ENCODE peak calls at places on chromosomes 13 and 19, in four cellular contexts. D is activated CD4-positive, alpha-beta T cell treated with anti-CD3 and anti-CD28 coated beads, Interleukin-2, amount 50 U/mL, for 1 hour; T is stimulated activated CD8-positive, alpha-beta memory T cell treated with anti-CD3 and anti-CD28 coated beads, Interleukin-4, amount 100 ng/mL, for 1 hour; W is CD4-positive, alpha-beta T cell. C is an unnamed sample.

GRCh38 chr13:113747291-113747833 is 11.7 kb upstream of the TMEM255B start:
- DNase-seq in D (no peak), T (no peak), W (no peak), C (no peak)

GRCh38 chr19:31337007-31337914 is 12.0 kb downstream of the TSHZ3 start:
- DNase-seq in D (no peak), T (no peak), W (no peak), C (no peak)

GRCh38 chr19:35354898-35355297 is 3.4 kb upstream of the FFAR3 start:
- DNase-seq in D (no peak), T (no peak), W (no peak), C (no peak)

GRCh38 chr19:12871681-12872080 is 9.6 kb downstream of the DNASE2 start:
- DNase-seq in D (no peak), T (no peak), W (no peak), C (no peak)

GRCh38 chr19:58572818-58573657 is at the start of gene MZF1:
- DNase-seq in D (peak), T (peak), W (peak), C (no peak)

GRCh38 chr19:13396256-13397080 is 109.8 kb downstream of the CACNA1A start:
- DNase-seq in D (no peak), T (no peak), W (no peak), C (no peak)

GRCh38 chr13:101059803-101060202 is 356.5 kb downstream of the NALCN start:
- DNase-seq in D (no peak), T (no peak), W (no peak), C (no peak)

GRCh38 chr19:51034704-51035103 is at the start of gene KLK12:
- DNase-seq in D (no peak), T (no peak), W (no peak), C (no peak)

GRCh38 chr19:36103842-36104552 is 6.9 kb upstream of the OVOL3 start:
- DNase-seq in D (no peak), T (no peak), W (no peak), C (no peak)

GRCh38 chr13:112709825-112710783 is 20.3 kb downstream of the ATP11A start:
- DNase-seq in D (no peak), T (no peak), W (no peak), C (no peak)

GRCh38 chr13:108777421-108778420 is 148.3 kb downstream of the MYO16 start:
- DNase-seq in D (no peak), T (no peak), W (no peak), C (no peak)

GRCh38 chr13:90197722-90198121 is 1149.8 kb upstream of the MIR17HG start:
- DNase-seq in D (no peak), T (no peak), W (no peak), C (no peak)

GRCh38 chr13:45492538-45492937 is 27.8 kb downstream of the COG3 start:
- DNase-seq in D (no peak), T (no peak), W (no peak), C (no peak)

GRCh38 chr13:107585466-107585865 is 629.9 kb downstream of the LIG4 start:
- DNase-seq in D (no peak), T (no peak), W (no peak), C (no peak)

GRCh38 chr19:41599175-41599966 is 23.4 kb downstream of the CEACAM21 start:
- DNase-seq in D (no peak), T (no peak), W (no peak), C (no peak)

GRCh38 chr19:46351241-46352041 is 4.6 kb downstream of the PPP5C start:
- DNase-seq in D (no peak), T (no peak), W (no peak), C (no peak)

GRCh38 chr13:99495478-99496321 is 5.6 kb upstream of the TM9SF2 start:
- DNase-seq in D (no peak), T (no peak), W (no peak), C (no peak)

GRCh38 chr13:99702687-99703319 is 201.5 kb downstream of the TM9SF2 start:
- DNase-seq in D (no peak), T (no peak), W (no peak), C (no peak)

C was measured in SIG-M5.